ENCODE peak calls at places on chromosomes 7 and 10, in nine cellular contexts. One of them, this sample, is unnamed.

GRCh38 chr7:130845581-130846085 is 111.6 kb upstream of the KLF14 start:
- DNase-seq in ovary: no peak
- DNase-seq in BJ: peak; percentile 82
- DNase-seq in endothelial cell: no peak
- DNase-seq in dorsolateral prefrontal cortex: no peak
- DNase-seq in upper lobe of right lung: no peak
- DNase-seq in Calu3: no peak
- DNase-seq in psoas muscle: no peak
- DNase-seq in suprapubic skin: no peak
- DNase-seq in this sample: peak; percentile 76

GRCh38 chr10:71429304-71429703 is 32.6 kb downstream of the CDH23 start:
- DNase-seq in ovary: no peak
- DNase-seq in BJ: no peak
- DNase-seq in endothelial cell: no peak
- DNase-seq in dorsolateral prefrontal cortex: no peak
- DNase-seq in upper lobe of right lung: no peak
- DNase-seq in Calu3: no peak
- DNase-seq in psoas muscle: no peak
- DNase-seq in suprapubic skin: peak; percentile 40
- DNase-seq in this sample: no peak

GRCh38 chr10:48266528-48266927 is 8.0 kb downstream of the FRMPD2 start:
- DNase-seq in ovary: no peak
- DNase-seq in BJ: no peak
- DNase-seq in endothelial cell: no peak
- DNase-seq in dorsolateral prefrontal cortex: no peak
- DNase-seq in upper lobe of right lung: no peak
- DNase-seq in Calu3: no peak
- DNase-seq in psoas muscle: no peak
- DNase-seq in suprapubic skin: no peak
- DNase-seq in this sample: no peak

GRCh38 chr7:135283959-135284638 is 50.5 kb downstream of the STRA8 start:
- DNase-seq in ovary: no peak
- DNase-seq in BJ: no peak
- DNase-seq in endothelial cell: no peak
- DNase-seq in dorsolateral prefrontal cortex: no peak
- DNase-seq in upper lobe of right lung: no peak
- DNase-seq in Calu3: no peak
- DNase-seq in psoas muscle: no peak
- DNase-seq in suprapubic skin: peak; percentile 18
- DNase-seq in this sample: no peak

GRCh38 chr7:117605712-117606111 is 125.9 kb downstream of the CFTR start:
- DNase-seq in ovary: no peak
- DNase-seq in BJ: no peak
- DNase-seq in endothelial cell: no peak
- DNase-seq in dorsolateral prefrontal cortex: no peak
- DNase-seq in upper lobe of right lung: no peak
- DNase-seq in Calu3: no peak
- DNase-seq in psoas muscle: no peak
- DNase-seq in suprapubic skin: no peak
- DNase-seq in this sample: no peak

GRCh38 chr7:44505595-44505994 is 15.1 kb upstream of the NUDCD3 start:
- DNase-seq in ovary: no peak
- DNase-seq in BJ: no peak
- DNase-seq in endothelial cell: no peak
- DNase-seq in dorsolateral prefrontal cortex: no peak
- DNase-seq in upper lobe of right lung: no peak
- DNase-seq in Calu3: no peak
- DNase-seq in psoas muscle: no peak
- DNase-seq in suprapubic skin: no peak
- DNase-seq in this sample: no peak

GRCh38 chr7:53485354-53485753 is 449.9 kb downstream of the POM121L12 start:
- DNase-seq in ovary: no peak
- DNase-seq in BJ: no peak
- DNase-seq in endothelial cell: no peak
- DNase-seq in dorsolateral prefrontal cortex: no peak
- DNase-seq in upper lobe of right lung: no peak
- DNase-seq in Calu3: no peak
- DNase-seq in psoas muscle: no peak
- DNase-seq in suprapubic skin: no peak
- DNase-seq in this sample: no peak

GRCh38 chr10:80170026-80170425 is 35.3 kb downstream of the ANXA11 start:
- DNase-seq in ovary: no peak
- DNase-seq in BJ: no peak
- DNase-seq in endothelial cell: no peak
- DNase-seq in dorsolateral prefrontal cortex: no peak
- DNase-seq in upper lobe of right lung: no peak
- DNase-seq in Calu3: no peak
- DNase-seq in psoas muscle: no peak
- DNase-seq in suprapubic skin: no peak
- DNase-seq in this sample: no peak

GRCh38 chr7:112428715-112429114 is 21.5 kb upstream of the IFRD1 start:
- DNase-seq in ovary: no peak
- DNase-seq in BJ: no peak
- DNase-seq in endothelial cell: no peak
- DNase-seq in dorsolateral prefrontal cortex: no peak
- DNase-seq in upper lobe of right lung: no peak
- DNase-seq in Calu3: no peak
- DNase-seq in psoas muscle: no peak
- DNase-seq in suprapubic skin: no peak
- DNase-seq in this sample: no peak

GRCh38 chr7:102433319-102434038 is at the start of gene ORAI2:
- DNase-seq in ovary: peak; percentile 91
- DNase-seq in BJ: no peak
- DNase-seq in endothelial cell: peak; percentile 85
- DNase-seq in dorsolateral prefrontal cortex: peak; percentile 85
- DNase-seq in upper lobe of right lung: peak; percentile 91
- DNase-seq in Calu3: peak; percentile 76
- DNase-seq in psoas muscle: peak; percentile 86
- DNase-seq in suprapubic skin: no peak
- DNase-seq in this sample: peak; percentile 64

GRCh38 chr10:7069706-7070105 is 341.1 kb downstream of the SFMBT2 start:
- DNase-seq in ovary: no peak
- DNase-seq in BJ: no peak
- DNase-seq in endothelial cell: no peak
- DNase-seq in dorsolateral prefrontal cortex: no peak
- DNase-seq in upper lobe of right lung: no peak
- DNase-seq in Calu3: no peak
- DNase-seq in psoas muscle: no peak
- DNase-seq in suprapubic skin: no peak
- DNase-seq in this sample: no peak

GRCh38 chr7:34138483-34138882 is 233.1 kb downstream of the BMPER start:
- DNase-seq in ovary: no peak
- DNase-seq in BJ: no peak
- DNase-seq in endothelial cell: no peak
- DNase-seq in dorsolateral prefrontal cortex: no peak
- DNase-seq in upper lobe of right lung: no peak
- DNase-seq in Calu3: no peak
- DNase-seq in psoas muscle: no peak
- DNase-seq in suprapubic skin: no peak
- DNase-seq in this sample: no peak

GRCh38 chr7:128878226-128879105 is 15.8 kb downstream of the ATP6V1F start:
- DNase-seq in ovary: peak; percentile 24
- DNase-seq in BJ: no peak
- DNase-seq in endothelial cell: no peak
- DNase-seq in dorsolateral prefrontal cortex: no peak
- DNase-seq in upper lobe of right lung: peak; percentile 53
- DNase-seq in Calu3: no peak
- DNase-seq in psoas muscle: peak; percentile 45
- DNase-seq in suprapubic skin: no peak
- DNase-seq in this sample: no peak

GRCh38 chr7:132437730-132438129 is 138.5 kb downstream of the PLXNA4 start:
- DNase-seq in ovary: no peak
- DNase-seq in BJ: no peak
- DNase-seq in endothelial cell: no peak
- DNase-seq in dorsolateral prefrontal cortex: no peak
- DNase-seq in upper lobe of right lung: no peak
- DNase-seq in Calu3: no peak
- DNase-seq in psoas muscle: no peak
- DNase-seq in suprapubic skin: no peak
- DNase-seq in this sample: no peak

DNA sequence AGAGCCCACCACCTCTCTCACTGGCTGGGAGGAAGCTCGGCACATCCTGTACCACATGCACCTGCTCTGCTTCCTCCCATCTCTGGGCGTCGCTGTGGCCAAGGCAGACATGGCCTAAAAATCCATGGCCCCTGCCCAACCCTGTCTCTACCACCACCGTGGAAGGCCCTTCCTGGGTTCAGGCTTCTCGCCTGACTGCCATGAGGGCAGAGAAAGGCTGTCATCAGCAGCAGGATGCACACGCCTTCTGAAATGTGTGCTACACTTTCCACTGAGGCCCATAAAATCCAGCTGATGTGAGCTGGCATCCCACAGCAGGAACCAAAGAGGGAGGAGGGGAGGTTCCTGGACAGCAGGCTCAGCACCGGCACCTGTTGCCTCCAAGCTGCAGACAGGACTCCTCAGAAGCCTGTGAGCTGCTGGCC is 93.4 kb downstream of the PTPRN2 start:
- DNase-seq in ovary: no peak
- DNase-seq in BJ: no peak
- DNase-seq in endothelial cell: no peak
- DNase-seq in dorsolateral prefrontal cortex: no peak
- DNase-seq in upper lobe of right lung: no peak
- DNase-seq in Calu3: no peak
- DNase-seq in psoas muscle: no peak
- DNase-seq in suprapubic skin: no peak
- DNase-seq in this sample: no peak
- TF ChIP-seq CTCF in ovary: no peak
- TF ChIP-seq CTCF in BJ: no peak
- TF ChIP-seq CTCF in endothelial cell: no peak
- TF ChIP-seq CTCF in dorsolateral prefrontal cortex: peak; percentile 20
- TF ChIP-seq CTCF in upper lobe of right lung: no peak
- TF ChIP-seq CTCF in Calu3: no peak
- TF ChIP-seq CTCF in psoas muscle: no peak
- TF ChIP-seq CTCF in suprapubic skin: no peak
- TF ChIP-seq CTCF in this sample: no peak

DNA sequence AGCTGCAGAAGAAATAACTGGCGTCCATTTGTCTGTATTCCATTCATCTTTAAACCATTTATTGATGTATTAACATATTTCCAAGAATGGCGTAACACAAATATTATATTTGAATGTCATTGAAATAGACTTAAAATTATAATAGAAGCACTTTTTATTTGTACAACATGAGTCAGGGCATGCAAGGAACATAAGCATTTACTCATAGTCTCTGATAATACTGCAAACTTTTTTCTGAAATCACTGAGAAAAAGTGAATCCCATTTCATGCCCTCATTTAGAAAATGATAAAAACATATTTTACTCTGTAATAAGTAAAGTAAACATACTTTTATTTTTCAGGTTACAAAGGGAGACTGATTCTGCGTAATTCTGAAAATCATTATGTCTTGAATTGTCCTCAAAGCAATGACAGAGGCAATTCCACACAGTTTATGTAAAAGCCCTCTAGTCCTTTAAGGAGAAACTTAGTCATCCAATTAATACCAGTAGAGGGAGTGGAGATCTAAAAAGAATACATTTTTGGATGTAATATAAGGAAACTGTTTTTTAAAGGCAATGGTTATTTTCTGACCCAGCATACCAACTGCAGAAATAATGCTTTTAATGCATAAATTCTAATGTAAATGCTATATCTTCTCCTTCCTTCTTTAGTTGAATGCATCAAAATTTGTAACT is 58.1 kb downstream of the AGMO start:
- DNase-seq in ovary: no peak
- DNase-seq in BJ: no peak
- DNase-seq in endothelial cell: no peak
- DNase-seq in dorsolateral prefrontal cortex: no peak
- DNase-seq in upper lobe of right lung: no peak
- DNase-seq in Calu3: no peak
- DNase-seq in psoas muscle: no peak
- DNase-seq in suprapubic skin: no peak
- DNase-seq in this sample: peak; percentile 48
- TF ChIP-seq CTCF in ovary: no peak
- TF ChIP-seq CTCF in BJ: peak; percentile 15
- TF ChIP-seq CTCF in endothelial cell: no peak
- TF ChIP-seq CTCF in dorsolateral prefrontal cortex: no peak
- TF ChIP-seq CTCF in upper lobe of right lung: no peak
- TF ChIP-seq CTCF in Calu3: peak; percentile 25
- TF ChIP-seq CTCF in psoas muscle: no peak
- TF ChIP-seq CTCF in suprapubic skin: no peak
- TF ChIP-seq CTCF in this sample: peak; percentile 29

DNA sequence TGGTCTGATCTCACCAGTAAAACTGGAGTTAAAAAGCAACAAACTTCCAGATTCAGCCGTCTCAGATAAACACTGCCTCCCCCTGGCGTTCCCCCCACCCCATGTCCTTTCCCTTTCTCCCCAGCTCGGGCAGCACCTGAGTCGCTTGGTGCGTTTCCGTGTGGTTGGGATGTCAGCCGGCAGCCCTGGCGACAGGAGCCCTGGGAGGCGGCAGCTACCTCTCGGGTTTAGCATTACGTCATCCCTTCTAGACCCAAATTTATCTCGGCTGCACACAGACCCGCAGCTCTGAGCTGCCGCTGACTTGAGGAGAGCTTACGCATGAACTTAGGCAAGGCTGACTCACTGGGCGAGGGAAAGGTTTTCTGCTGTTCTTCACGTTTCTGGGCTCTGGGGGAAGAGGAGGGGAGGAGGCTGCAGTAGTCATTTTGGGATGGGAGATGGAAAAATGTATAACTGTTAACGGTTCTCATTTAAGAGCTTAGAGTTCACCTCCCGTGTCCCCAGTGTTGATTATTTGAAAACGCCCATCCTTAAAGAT is 14.4 kb downstream of the MXI1 start:
- DNase-seq in ovary: peak; percentile 84
- DNase-seq in BJ: peak; percentile 77
- DNase-seq in endothelial cell: peak; percentile 18
- DNase-seq in dorsolateral prefrontal cortex: peak; percentile 82
- DNase-seq in upper lobe of right lung: peak; percentile 75
- DNase-seq in Calu3: peak; percentile 59
- DNase-seq in psoas muscle: peak; percentile 87
- DNase-seq in suprapubic skin: no peak
- DNase-seq in this sample: peak; percentile 93
- TF ChIP-seq CTCF in ovary: no peak
- TF ChIP-seq CTCF in BJ: peak; percentile 45
- TF ChIP-seq CTCF in endothelial cell: no peak
- TF ChIP-seq CTCF in dorsolateral prefrontal cortex: peak; percentile 61
- TF ChIP-seq CTCF in upper lobe of right lung: no peak
- TF ChIP-seq CTCF in Calu3: no peak
- TF ChIP-seq CTCF in psoas muscle: peak; percentile 21
- TF ChIP-seq CTCF in suprapubic skin: no peak
- TF ChIP-seq CTCF in this sample: peak; percentile 67

GRCh38 chr7:95840953-95841950 is 68.9 kb downstream of the DYNC1I1 start:
- DNase-seq in ovary: no peak
- DNase-seq in BJ: no peak
- DNase-seq in endothelial cell: no peak
- DNase-seq in dorsolateral prefrontal cortex: no peak
- DNase-seq in upper lobe of right lung: no peak
- DNase-seq in Calu3: no peak
- DNase-seq in psoas muscle: no peak
- DNase-seq in suprapubic skin: no peak
- DNase-seq in this sample: peak; percentile 3

GRCh38 chr7:95847061-95847460 is 74.7 kb downstream of the DYNC1I1 start:
- DNase-seq in ovary: no peak
- DNase-seq in BJ: no peak
- DNase-seq in endothelial cell: no peak
- DNase-seq in dorsolateral prefrontal cortex: no peak
- DNase-seq in upper lobe of right lung: no peak
- DNase-seq in Calu3: no peak
- DNase-seq in psoas muscle: no peak
- DNase-seq in suprapubic skin: no peak
- DNase-seq in this sample: no peak

GRCh38 chr7:95845007-95845406 is 72.7 kb downstream of the DYNC1I1 start:
- DNase-seq in ovary: no peak
- DNase-seq in BJ: no peak
- DNase-seq in endothelial cell: no peak
- DNase-seq in dorsolateral prefrontal cortex: no peak
- DNase-seq in upper lobe of right lung: no peak
- DNase-seq in Calu3: no peak
- DNase-seq in psoas muscle: no peak
- DNase-seq in suprapubic skin: no peak
- DNase-seq in this sample: peak; percentile 56

GRCh38 chr7:95843286-95843685 is 70.9 kb downstream of the DYNC1I1 start:
- DNase-seq in ovary: no peak
- DNase-seq in BJ: no peak
- DNase-seq in endothelial cell: no peak
- DNase-seq in dorsolateral prefrontal cortex: no peak
- DNase-seq in upper lobe of right lung: no peak
- DNase-seq in Calu3: no peak
- DNase-seq in psoas muscle: no peak
- DNase-seq in suprapubic skin: no peak
- DNase-seq in this sample: peak; percentile 16
- TF ChIP-seq CTCF in ovary: no peak
- TF ChIP-seq CTCF in BJ: no peak
- TF ChIP-seq CTCF in endothelial cell: peak; percentile 13
- TF ChIP-seq CTCF in dorsolateral prefrontal cortex: no peak
- TF ChIP-seq CTCF in upper lobe of right lung: no peak
- TF ChIP-seq CTCF in Calu3: no peak
- TF ChIP-seq CTCF in psoas muscle: no peak
- TF ChIP-seq CTCF in suprapubic skin: no peak
- TF ChIP-seq CTCF in this sample: peak; percentile 21